ENCODE peak calls at places on chromosomes 3 and 15, in four cellular contexts. One of them, this sample, is unnamed.

GRCh38 chr3:4680881-4681300 is 187.7 kb downstream of the ITPR1 start:
- DNase-seq in CD8-positive, alpha-beta T cell: no peak
- DNase-seq in AG09309: no peak
- DNase-seq in astrocyte of the spinal cord: peak; percentile 59
- DNase-seq in this sample: no peak

GRCh38 chr15:68652141-68652540 is 73.3 kb downstream of the CORO2B start:
- DNase-seq in CD8-positive, alpha-beta T cell: no peak
- DNase-seq in astrocyte of the spinal cord: no peak
- DNase-seq in AG09309: no peak
- DNase-seq in this sample: no peak

GRCh38 chr3:43247556-43248186 is 38.7 kb upstream of the SNRK start:
- DNase-seq in astrocyte of the spinal cord: no peak
- DNase-seq in AG09309: no peak
- DNase-seq in CD8-positive, alpha-beta T cell: no peak
- DNase-seq in this sample: no peak

GRCh38 chr3:49313902-49314676 is 25.8 kb downstream of the USP4 start:
- DNase-seq in CD8-positive, alpha-beta T cell: no peak
- DNase-seq in astrocyte of the spinal cord: peak; percentile 62
- DNase-seq in AG09309: no peak
- DNase-seq in this sample: no peak

GRCh38 chr15:38304486-38304885 is 51.9 kb downstream of the SPRED1 start:
- DNase-seq in astrocyte of the spinal cord: no peak
- DNase-seq in CD8-positive, alpha-beta T cell: no peak
- DNase-seq in AG09309: no peak
- DNase-seq in this sample: no peak

GRCh38 chr3:197555281-197556261 is at the start of gene BDH1:
- DNase-seq in CD8-positive, alpha-beta T cell: peak; percentile 17
- DNase-seq in astrocyte of the spinal cord: no peak
- DNase-seq in AG09309: no peak
- DNase-seq in this sample: no peak

GRCh38 chr15:91369823-91370222 is 269.8 kb downstream of the SV2B start:
- DNase-seq in AG09309: no peak
- DNase-seq in CD8-positive, alpha-beta T cell: no peak
- DNase-seq in astrocyte of the spinal cord: no peak
- DNase-seq in this sample: no peak

GRCh38 chr15:29770796-29771195 is 51.5 kb downstream of the TJP1 start:
- DNase-seq in AG09309: no peak
- DNase-seq in astrocyte of the spinal cord: peak; percentile 26
- DNase-seq in CD8-positive, alpha-beta T cell: no peak
- DNase-seq in this sample: no peak

GRCh38 chr3:42659451-42660130 is 6.1 kb downstream of the ZBTB47 start:
- DNase-seq in astrocyte of the spinal cord: no peak
- DNase-seq in AG09309: no peak
- DNase-seq in CD8-positive, alpha-beta T cell: no peak
- DNase-seq in this sample: no peak

GRCh38 chr15:80609512-80609946 is 85.6 kb upstream of the ABHD17C start:
- DNase-seq in AG09309: no peak
- DNase-seq in CD8-positive, alpha-beta T cell: no peak
- DNase-seq in astrocyte of the spinal cord: no peak
- DNase-seq in this sample: no peak

GRCh38 chr15:74396445-74397238 is 29.2 kb upstream of the CYP11A1 start:
- DNase-seq in CD8-positive, alpha-beta T cell: no peak
- DNase-seq in AG09309: no peak
- DNase-seq in astrocyte of the spinal cord: peak; percentile 80
- DNase-seq in this sample: no peak

GRCh38 chr3:174710622-174711021 is 148.5 kb upstream of the NAALADL2 start:
- DNase-seq in CD8-positive, alpha-beta T cell: no peak
- DNase-seq in astrocyte of the spinal cord: peak; percentile 23
- DNase-seq in AG09309: no peak
- DNase-seq in this sample: no peak

GRCh38 chr3:149723781-149724180 is 28.5 kb downstream of the COMMD2 start:
- DNase-seq in astrocyte of the spinal cord: no peak
- DNase-seq in CD8-positive, alpha-beta T cell: no peak
- DNase-seq in AG09309: no peak
- DNase-seq in this sample: no peak

GRCh38 chr3:61505197-61505596 is 56.2 kb upstream of the PTPRG start:
- DNase-seq in AG09309: no peak
- DNase-seq in astrocyte of the spinal cord: no peak
- DNase-seq in CD8-positive, alpha-beta T cell: no peak
- DNase-seq in this sample: no peak

GRCh38 chr15:63736287-63736686 is 97.5 kb downstream of the HERC1 start:
- DNase-seq in AG09309: no peak
- DNase-seq in astrocyte of the spinal cord: no peak
- DNase-seq in CD8-positive, alpha-beta T cell: no peak
- DNase-seq in this sample: no peak

GRCh38 chr3:21292971-21293370 is 458.0 kb downstream of the ZNF385D start:
- DNase-seq in CD8-positive, alpha-beta T cell: no peak
- DNase-seq in AG09309: no peak
- DNase-seq in astrocyte of the spinal cord: no peak
- DNase-seq in this sample: no peak

GRCh38 chr3:87109431-87109830 is 117.7 kb upstream of the CHMP2B start:
- DNase-seq in AG09309: no peak
- DNase-seq in CD8-positive, alpha-beta T cell: no peak
- DNase-seq in astrocyte of the spinal cord: no peak
- DNase-seq in this sample: no peak

GRCh38 chr3:86990734-86991481 is at the start of gene VGLL3:
- DNase-seq in astrocyte of the spinal cord: peak; percentile 94
- DNase-seq in CD8-positive, alpha-beta T cell: no peak
- DNase-seq in AG09309: no peak
- DNase-seq in this sample: no peak

GRCh38 chr3:149510480-149510879 is 36.0 kb downstream of the TM4SF4 start:
- DNase-seq in AG09309: no peak
- DNase-seq in CD8-positive, alpha-beta T cell: no peak
- DNase-seq in astrocyte of the spinal cord: no peak
- DNase-seq in this sample: no peak

GRCh38 chr3:194058189-194058571 is 77.8 kb upstream of the HES1 start:
- DNase-seq in astrocyte of the spinal cord: peak; percentile 67
- DNase-seq in AG09309: no peak
- DNase-seq in CD8-positive, alpha-beta T cell: no peak
- DNase-seq in this sample: peak; percentile 53

GRCh38 chr15:52137432-52138357 is 25.1 kb upstream of the BCL2L10 start:
- DNase-seq in astrocyte of the spinal cord: no peak
- DNase-seq in AG09309: no peak
- DNase-seq in CD8-positive, alpha-beta T cell: no peak
- DNase-seq in this sample: peak; percentile 67

GRCh38 chr3:19457449-19457848 is 309.1 kb downstream of the KCNH8 start:
- DNase-seq in astrocyte of the spinal cord: no peak
- DNase-seq in CD8-positive, alpha-beta T cell: no peak
- DNase-seq in AG09309: no peak
- DNase-seq in this sample: no peak

GRCh38 chr3:185754920-185755319 is 69.9 kb downstream of the IGF2BP2 start:
- DNase-seq in AG09309: no peak
- DNase-seq in astrocyte of the spinal cord: no peak
- DNase-seq in CD8-positive, alpha-beta T cell: no peak
- DNase-seq in this sample: no peak

GRCh38 chr15:84624359-84624758 is 23.6 kb downstream of the ZSCAN2 start:
- DNase-seq in AG09309: no peak
- DNase-seq in astrocyte of the spinal cord: no peak
- DNase-seq in CD8-positive, alpha-beta T cell: no peak
- DNase-seq in this sample: no peak

GRCh38 chr3:111579495-111579894 is 15.7 kb downstream of the ZBED2 start:
- DNase-seq in AG09309: no peak
- DNase-seq in astrocyte of the spinal cord: no peak
- DNase-seq in CD8-positive, alpha-beta T cell: no peak
- DNase-seq in this sample: no peak

GRCh38 chr3:146503459-146504202 is 34.3 kb upstream of the PLSCR2 start:
- DNase-seq in AG09309: peak; percentile 63
- DNase-seq in astrocyte of the spinal cord: peak; percentile 97
- DNase-seq in CD8-positive, alpha-beta T cell: no peak
- DNase-seq in this sample: no peak

GRCh38 chr3:53022647-53023046 is 23.2 kb downstream of the SFMBT1 start:
- DNase-seq in AG09309: no peak
- DNase-seq in astrocyte of the spinal cord: no peak
- DNase-seq in CD8-positive, alpha-beta T cell: no peak
- DNase-seq in this sample: no peak

GRCh38 chr15:37137221-37137620 is 36.9 kb upstream of the MEIS2 start:
- DNase-seq in AG09309: no peak
- DNase-seq in CD8-positive, alpha-beta T cell: no peak
- DNase-seq in astrocyte of the spinal cord: no peak
- DNase-seq in this sample: no peak

GRCh38 chr15:36252117-36252711 is 327.2 kb upstream of the CDIN1 start:
- DNase-seq in astrocyte of the spinal cord: no peak
- DNase-seq in AG09309: no peak
- DNase-seq in CD8-positive, alpha-beta T cell: no peak
- DNase-seq in this sample: no peak

GRCh38 chr3:111582114-111582461 is 13.1 kb downstream of the ZBED2 start:
- DNase-seq in AG09309: peak; percentile 68
- DNase-seq in astrocyte of the spinal cord: peak; percentile 89
- DNase-seq in CD8-positive, alpha-beta T cell: no peak
- DNase-seq in this sample: no peak

GRCh38 chr3:28612232-28612631 is 263.6 kb upstream of the AZI2 start:
- DNase-seq in AG09309: no peak
- DNase-seq in CD8-positive, alpha-beta T cell: no peak
- DNase-seq in astrocyte of the spinal cord: no peak
- DNase-seq in this sample: no peak

GRCh38 chr3:85007195-85008094 is 48.7 kb downstream of the CADM2 start:
- DNase-seq in AG09309: no peak
- DNase-seq in CD8-positive, alpha-beta T cell: no peak
- DNase-seq in astrocyte of the spinal cord: no peak
- DNase-seq in this sample: no peak

DNA sequence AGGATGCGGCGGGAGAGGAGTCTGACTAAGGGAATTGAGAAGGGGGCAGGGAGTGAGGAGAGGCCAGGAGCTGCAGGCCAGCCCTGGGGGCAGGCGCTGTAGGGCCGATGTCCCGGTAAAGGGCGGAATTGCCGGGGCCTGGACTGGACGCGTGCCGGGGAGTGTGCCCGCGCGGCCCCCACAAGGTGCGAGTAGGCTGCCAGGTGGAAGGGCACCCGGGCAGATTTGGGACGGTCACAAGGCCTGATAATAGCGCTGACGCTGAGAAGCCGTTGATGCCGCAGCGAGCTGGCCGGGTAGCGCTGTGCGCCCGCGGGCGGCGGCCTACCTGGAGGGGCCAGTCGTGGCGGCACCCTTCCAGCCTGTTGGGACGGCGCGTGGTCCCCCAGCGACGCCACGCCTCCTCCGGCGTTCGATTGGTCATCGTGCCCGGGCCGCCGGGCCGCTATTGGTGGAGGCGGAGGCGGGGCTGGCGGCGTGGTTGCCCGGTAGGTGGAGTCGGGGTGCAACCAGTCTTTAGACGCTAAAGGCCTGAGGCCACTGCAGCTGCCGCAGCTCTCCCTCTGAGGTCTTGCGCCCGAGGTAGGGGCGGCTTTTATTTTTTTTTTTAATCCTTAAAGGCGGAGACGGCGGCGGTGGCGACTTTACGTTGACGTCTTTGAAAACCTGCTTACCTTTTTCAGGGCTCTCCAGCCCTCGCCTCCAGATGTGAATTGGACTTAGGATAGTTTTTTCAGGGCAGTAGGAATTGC is 919 bp downstream of the SLC25A38 start:
- DNase-seq in CD8-positive, alpha-beta T cell: peak; percentile 91
- DNase-seq in astrocyte of the spinal cord: peak; percentile 93
- DNase-seq in AG09309: peak; percentile 63
- DNase-seq in this sample: peak; percentile 88
- TF ChIP-seq CTCF in CD8-positive, alpha-beta T cell: no peak
- TF ChIP-seq CTCF in astrocyte of the spinal cord: no peak
- TF ChIP-seq CTCF in AG09309: peak; percentile 10
- TF ChIP-seq CTCF in this sample: no peak

GRCh38 chr3:173096140-173096539 is 44.9 kb downstream of the SPATA16 start:
- DNase-seq in astrocyte of the spinal cord: no peak
- DNase-seq in AG09309: no peak
- DNase-seq in CD8-positive, alpha-beta T cell: no peak
- DNase-seq in this sample: no peak
- TF ChIP-seq CTCF in astrocyte of the spinal cord: no peak
- TF ChIP-seq CTCF in AG09309: no peak
- TF ChIP-seq CTCF in CD8-positive, alpha-beta T cell: no peak
- TF ChIP-seq CTCF in this sample: no peak

GRCh38 chr3:142148871-142149860 is at the start of gene TFDP2:
- DNase-seq in astrocyte of the spinal cord: peak; percentile 89
- DNase-seq in CD8-positive, alpha-beta T cell: peak; percentile 68
- DNase-seq in AG09309: peak; percentile 49
- DNase-seq in this sample: peak; percentile 80
- TF ChIP-seq CTCF in astrocyte of the spinal cord: no peak
- TF ChIP-seq CTCF in CD8-positive, alpha-beta T cell: no peak
- TF ChIP-seq CTCF in AG09309: no peak
- TF ChIP-seq CTCF in this sample: no peak

DNA sequence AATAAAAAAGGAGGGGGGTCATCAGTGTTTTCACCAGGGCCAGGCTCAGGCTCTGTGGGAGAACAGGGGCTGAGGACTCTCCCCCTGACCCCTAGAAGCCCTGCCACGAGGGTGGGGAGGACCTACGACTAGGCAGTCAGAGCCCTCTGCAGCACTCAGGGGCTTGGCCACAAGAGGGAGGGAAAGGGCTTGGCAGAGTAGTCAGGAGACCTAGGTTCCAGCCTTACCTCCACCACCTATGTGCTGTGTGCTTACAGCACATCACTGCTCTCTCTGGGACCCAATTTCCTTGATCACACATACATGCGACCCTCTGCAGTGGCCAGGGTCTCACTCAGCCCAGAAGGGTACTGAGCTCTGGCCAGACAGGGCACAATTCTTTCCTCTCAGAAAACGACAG is 16.3 kb upstream of the SKIC8 start:
- DNase-seq in AG09309: no peak
- DNase-seq in CD8-positive, alpha-beta T cell: no peak
- DNase-seq in astrocyte of the spinal cord: no peak
- DNase-seq in this sample: no peak
- TF ChIP-seq CTCF in AG09309: peak; percentile 44
- TF ChIP-seq CTCF in CD8-positive, alpha-beta T cell: no peak
- TF ChIP-seq CTCF in astrocyte of the spinal cord: peak; percentile 42
- TF ChIP-seq CTCF in this sample: no peak

GRCh38 chr15:39581501-39582285 is 814 bp downstream of the THBS1 start:
- DNase-seq in AG09309: peak; percentile 75
- DNase-seq in astrocyte of the spinal cord: peak; percentile 32
- DNase-seq in CD8-positive, alpha-beta T cell: no peak
- DNase-seq in this sample: peak; percentile 64
- TF ChIP-seq CTCF in AG09309: peak; percentile 33
- TF ChIP-seq CTCF in astrocyte of the spinal cord: peak; percentile 50
- TF ChIP-seq CTCF in CD8-positive, alpha-beta T cell: no peak
- TF ChIP-seq CTCF in this sample: peak; percentile 34

This sample was measured in CD14-positive monocyte.